ENCODE peak calls at places on chromosomes 12 and 14, in four cellular contexts. One of them, this sample, is unnamed.

GRCh38 chr12:100970894-100971293 is 176.3 kb downstream of the ANO4 start:
- DNase-seq in thyroid gland: no peak
- DNase-seq in pancreas: no peak
- DNase-seq in heart left ventricle: no peak
- DNase-seq in this sample: no peak

GRCh38 chr14:65910108-65910507 is 497.6 kb downstream of the FUT8 start:
- DNase-seq in thyroid gland: no peak
- DNase-seq in heart left ventricle: no peak
- DNase-seq in pancreas: no peak
- DNase-seq in this sample: peak

GRCh38 chr12:97169922-97170321 is 262.9 kb downstream of the NEDD1 start:
- DNase-seq in pancreas: no peak
- DNase-seq in thyroid gland: no peak
- DNase-seq in heart left ventricle: no peak
- DNase-seq in this sample: no peak

GRCh38 chr12:49805409-49805808 is 22.8 kb downstream of the NCKAP5L start:
- DNase-seq in heart left ventricle: no peak
- DNase-seq in thyroid gland: no peak
- DNase-seq in pancreas: no peak
- DNase-seq in this sample: no peak

GRCh38 chr12:9273276-9273675 is 65.1 kb upstream of the PZP start:
- DNase-seq in heart left ventricle: no peak
- DNase-seq in thyroid gland: no peak
- DNase-seq in pancreas: no peak
- DNase-seq in this sample: peak

GRCh38 chr12:120468271-120468845 is 1.2 kb downstream of the SRSF9 start:
- DNase-seq in thyroid gland: peak
- DNase-seq in pancreas: no peak
- DNase-seq in heart left ventricle: no peak
- DNase-seq in this sample: peak

GRCh38 chr14:75960219-75960618 is 21.6 kb downstream of the TGFB3 start:
- DNase-seq in pancreas: no peak
- DNase-seq in heart left ventricle: no peak
- DNase-seq in thyroid gland: no peak
- DNase-seq in this sample: no peak

GRCh38 chr14:64440494-64440893 is 24.8 kb upstream of the AKAP5 start:
- DNase-seq in heart left ventricle: no peak
- DNase-seq in pancreas: no peak
- DNase-seq in thyroid gland: no peak
- DNase-seq in this sample: peak

GRCh38 chr12:118151755-118152154 is 15.8 kb downstream of the PEBP1 start:
- DNase-seq in pancreas: no peak
- DNase-seq in heart left ventricle: no peak
- DNase-seq in thyroid gland: no peak
- DNase-seq in this sample: no peak

GRCh38 chr12:2547273-2548044 is 247.3 kb upstream of the FKBP4 start:
- DNase-seq in thyroid gland: no peak
- DNase-seq in heart left ventricle: no peak
- DNase-seq in pancreas: no peak
- DNase-seq in this sample: no peak

GRCh38 chr14:54642950-54643695 is 76.2 kb downstream of the SAMD4A start:
- DNase-seq in pancreas: no peak
- DNase-seq in thyroid gland: no peak
- DNase-seq in heart left ventricle: no peak
- DNase-seq in this sample: peak

GRCh38 chr12:32134144-32134888 is 27.7 kb downstream of the BICD1 start:
- DNase-seq in pancreas: no peak
- DNase-seq in thyroid gland: no peak
- DNase-seq in heart left ventricle: no peak
- DNase-seq in this sample: peak

GRCh38 chr14:71824816-71825215 is 107.4 kb upstream of the RGS6 start:
- DNase-seq in thyroid gland: no peak
- DNase-seq in pancreas: no peak
- DNase-seq in heart left ventricle: no peak
- DNase-seq in this sample: no peak

GRCh38 chr12:24810378-24810777 is 138.5 kb downstream of the BCAT1 start:
- DNase-seq in pancreas: no peak
- DNase-seq in heart left ventricle: no peak
- DNase-seq in thyroid gland: no peak
- DNase-seq in this sample: no peak

GRCh38 chr12:65121049-65121955 is at the start of gene WIF1:
- DNase-seq in thyroid gland: peak
- DNase-seq in heart left ventricle: peak
- DNase-seq in pancreas: peak
- DNase-seq in this sample: no peak

GRCh38 chr12:65119063-65119462 is 2.0 kb downstream of the WIF1 start:
- DNase-seq in thyroid gland: no peak
- DNase-seq in heart left ventricle: no peak
- DNase-seq in pancreas: no peak
- DNase-seq in this sample: no peak

GRCh38 chr12:65123435-65124063 is 2.4 kb upstream of the WIF1 start:
- DNase-seq in thyroid gland: no peak
- DNase-seq in pancreas: no peak
- DNase-seq in heart left ventricle: no peak
- DNase-seq in this sample: peak

GRCh38 chr12:65122661-65123060 is 1.6 kb upstream of the WIF1 start:
- DNase-seq in pancreas: no peak
- DNase-seq in thyroid gland: no peak
- DNase-seq in heart left ventricle: no peak
- DNase-seq in this sample: no peak

GRCh38 chr12:65121956-65122469 is 908 bp upstream of the WIF1 start:
- DNase-seq in thyroid gland: no peak
- DNase-seq in heart left ventricle: peak
- DNase-seq in pancreas: no peak
- DNase-seq in this sample: no peak
- H3K4me3 ChIP-seq in thyroid gland: no peak
- H3K4me3 ChIP-seq in heart left ventricle: no peak
- H3K4me3 ChIP-seq in pancreas: no peak
- H3K4me3 ChIP-seq in this sample: no peak

DNA sequence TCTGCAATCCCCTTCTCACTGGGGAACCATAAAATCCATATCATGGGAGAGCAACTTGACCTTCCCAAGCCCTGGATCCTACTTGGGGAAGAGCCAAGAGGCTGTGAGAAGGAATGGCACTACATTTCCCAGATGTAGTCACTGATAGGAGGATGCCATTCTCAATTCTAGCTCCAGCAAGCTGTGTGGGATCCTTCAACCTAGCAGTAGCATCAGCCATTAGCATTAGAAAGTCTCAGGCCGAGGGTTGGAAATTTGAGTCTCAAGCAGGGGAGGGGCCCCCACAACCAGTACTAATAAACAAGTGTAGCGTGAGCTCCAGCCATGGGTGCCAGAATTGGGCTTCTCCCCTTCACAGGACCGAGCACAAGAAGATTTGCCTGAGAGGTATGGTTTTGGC is 84.3 kb upstream of the NELL2 start:
- DNase-seq in thyroid gland: no peak
- DNase-seq in pancreas: no peak
- DNase-seq in heart left ventricle: no peak
- DNase-seq in this sample: no peak
- H3K4me3 ChIP-seq in thyroid gland: no peak
- H3K4me3 ChIP-seq in pancreas: no peak
- H3K4me3 ChIP-seq in heart left ventricle: no peak
- H3K4me3 ChIP-seq in this sample: no peak

DNA sequence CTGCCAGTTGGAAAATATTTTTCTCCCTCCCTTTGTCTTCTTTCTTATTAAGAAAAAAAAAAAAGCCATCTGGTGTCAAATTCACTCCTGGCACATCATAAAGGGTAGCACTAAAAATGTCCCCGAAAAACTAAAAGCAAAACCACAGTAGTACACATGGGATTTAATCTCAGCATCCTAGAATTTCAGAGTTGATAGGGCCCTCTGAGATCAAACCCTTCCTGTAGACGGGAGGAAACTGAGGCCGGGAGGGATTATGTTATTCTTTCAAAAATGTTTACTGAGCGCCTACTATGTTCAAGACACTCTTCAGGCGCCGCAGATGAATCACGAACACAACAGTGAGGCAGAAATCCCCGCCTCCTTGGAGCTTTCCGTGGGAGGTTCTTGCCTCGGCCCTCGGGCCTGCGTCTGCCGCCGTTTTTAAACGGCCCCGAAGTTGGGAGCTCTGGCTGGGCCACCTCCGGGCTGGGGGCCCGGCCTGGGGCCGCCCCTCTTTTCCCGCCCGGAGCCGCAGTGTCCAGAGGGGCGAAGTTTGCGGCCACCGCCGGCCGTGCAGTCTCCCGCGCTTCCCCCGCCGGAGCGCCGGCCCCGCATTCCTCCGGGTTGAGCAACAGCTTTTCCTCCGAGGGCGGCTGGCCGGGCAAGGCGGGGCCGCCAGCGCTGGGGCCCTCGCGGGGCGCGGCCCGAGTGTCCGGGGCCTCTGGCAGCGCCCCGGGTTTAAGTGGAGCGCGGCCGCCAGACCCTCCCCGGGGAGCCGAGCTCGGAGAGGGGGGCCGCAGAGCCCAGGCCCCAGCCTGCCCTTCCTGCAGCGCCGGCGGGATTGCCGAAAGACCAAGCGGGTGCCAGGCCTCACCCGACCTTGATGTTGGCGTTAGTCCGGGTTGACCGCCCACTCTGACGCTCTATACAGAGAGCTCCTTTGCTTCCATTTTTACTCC is 18.6 kb upstream of the CTDSP2 start:
- DNase-seq in pancreas: peak
- DNase-seq in thyroid gland: peak
- DNase-seq in heart left ventricle: peak
- DNase-seq in this sample: peak
- H3K4me3 ChIP-seq in pancreas: peak
- H3K4me3 ChIP-seq in thyroid gland: peak
- H3K4me3 ChIP-seq in heart left ventricle: peak
- H3K4me3 ChIP-seq in this sample: peak

GRCh38 chr12:79988368-79988767 is 53.5 kb upstream of the PPP1R12A start:
- DNase-seq in thyroid gland: no peak
- DNase-seq in heart left ventricle: no peak
- DNase-seq in pancreas: no peak
- DNase-seq in this sample: no peak

GRCh38 chr12:79982371-79983062 is 47.6 kb upstream of the PPP1R12A start:
- DNase-seq in heart left ventricle: no peak
- DNase-seq in pancreas: no peak
- DNase-seq in thyroid gland: no peak
- DNase-seq in this sample: no peak

GRCh38 chr12:79978692-79979091 is 43.8 kb upstream of the PPP1R12A start:
- DNase-seq in pancreas: no peak
- DNase-seq in thyroid gland: no peak
- DNase-seq in heart left ventricle: no peak
- DNase-seq in this sample: no peak

GRCh38 chr12:79983969-79984629 is 49.2 kb upstream of the PPP1R12A start:
- DNase-seq in pancreas: no peak
- DNase-seq in thyroid gland: no peak
- DNase-seq in heart left ventricle: no peak
- DNase-seq in this sample: peak

GRCh38 chr12:79983492-79983891 is 48.6 kb upstream of the PPP1R12A start:
- DNase-seq in thyroid gland: no peak
- DNase-seq in heart left ventricle: no peak
- DNase-seq in pancreas: no peak
- DNase-seq in this sample: peak
- H3K4me3 ChIP-seq in thyroid gland: no peak
- H3K4me3 ChIP-seq in heart left ventricle: no peak
- H3K4me3 ChIP-seq in pancreas: no peak
- H3K4me3 ChIP-seq in this sample: no peak

GRCh38 chr14:51552768-51553426 is 98.8 kb upstream of the FRMD6 start:
- DNase-seq in heart left ventricle: no peak
- DNase-seq in thyroid gland: peak
- DNase-seq in pancreas: no peak
- DNase-seq in this sample: no peak

GRCh38 chr14:51554953-51555352 is 96.8 kb upstream of the FRMD6 start:
- DNase-seq in thyroid gland: no peak
- DNase-seq in pancreas: no peak
- DNase-seq in heart left ventricle: no peak
- DNase-seq in this sample: peak

GRCh38 chr14:51552275-51552674 is 99.4 kb upstream of the FRMD6 start:
- DNase-seq in heart left ventricle: no peak
- DNase-seq in pancreas: no peak
- DNase-seq in thyroid gland: peak
- DNase-seq in this sample: no peak

DNA sequence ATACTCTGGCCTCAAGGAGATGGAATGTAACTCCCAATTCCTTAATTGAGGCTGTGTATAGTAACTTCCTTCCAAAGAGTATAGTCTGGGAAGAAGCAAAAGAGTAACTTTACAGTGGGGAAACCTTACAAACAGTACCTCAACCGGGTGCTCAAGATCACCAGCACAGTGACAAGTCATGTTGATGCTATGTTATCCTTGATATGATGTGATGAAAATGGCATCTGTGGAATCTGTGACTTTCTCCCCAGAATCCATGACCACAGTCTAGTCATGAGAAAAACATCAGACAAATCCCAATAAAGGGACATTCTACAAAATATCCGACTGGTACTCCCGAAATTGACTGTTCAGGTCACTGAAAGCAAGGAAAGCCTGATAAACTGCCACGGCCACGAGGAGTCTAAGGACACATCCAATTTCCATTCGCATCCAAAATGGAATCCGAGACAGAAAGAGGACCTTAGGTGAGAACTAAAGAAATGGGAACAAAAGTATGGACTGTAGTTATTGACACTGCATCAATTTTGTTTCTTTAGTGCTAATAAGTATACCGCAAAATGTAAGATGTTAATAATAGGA is 97.3 kb upstream of the FRMD6 start:
- DNase-seq in heart left ventricle: no peak
- DNase-seq in thyroid gland: no peak
- DNase-seq in pancreas: no peak
- DNase-seq in this sample: peak
- H3K4me3 ChIP-seq in heart left ventricle: no peak
- H3K4me3 ChIP-seq in thyroid gland: no peak
- H3K4me3 ChIP-seq in pancreas: no peak
- H3K4me3 ChIP-seq in this sample: no peak

This sample was measured in fibroblast of villous mesenchyme.